ENCODE peak calls at places on chromosome 19, in six cellular contexts. One of them, this sample, is unnamed.

GRCh38 chr19:8397291-8397690 is 7.1 kb downstream of the RAB11B start:
- DNase-seq in pancreas: no peak
- DNase-seq in GM23338: no peak
- DNase-seq in colonic mucosa: no peak
- DNase-seq in epithelial cell of esophagus: peak; percentile 38
- DNase-seq in heart left ventricle: no peak
- DNase-seq in this sample: no peak

GRCh38 chr19:45607071-45608029 is 5.3 kb upstream of the GPR4 start:
- DNase-seq in GM23338: peak; percentile 96
- DNase-seq in pancreas: peak; percentile 73
- DNase-seq in heart left ventricle: peak; percentile 84
- DNase-seq in epithelial cell of esophagus: peak; percentile 61
- DNase-seq in colonic mucosa: peak; percentile 87
- DNase-seq in this sample: peak; percentile 80

GRCh38 chr19:22831211-22831610 is 880 bp upstream of the ZNF723 start:
- DNase-seq in heart left ventricle: no peak
- DNase-seq in pancreas: no peak
- DNase-seq in colonic mucosa: no peak
- DNase-seq in GM23338: no peak
- DNase-seq in epithelial cell of esophagus: no peak
- DNase-seq in this sample: no peak

GRCh38 chr19:48724796-48725753 is 5.5 kb upstream of the MAMSTR start:
- DNase-seq in heart left ventricle: peak; percentile 86
- DNase-seq in pancreas: no peak
- DNase-seq in epithelial cell of esophagus: peak; percentile 86
- DNase-seq in colonic mucosa: peak; percentile 66
- DNase-seq in GM23338: peak; percentile 92
- DNase-seq in this sample: peak; percentile 66

GRCh38 chr19:49469828-49470614 is 4.0 kb upstream of the FLT3LG start:
- DNase-seq in pancreas: no peak
- DNase-seq in colonic mucosa: no peak
- DNase-seq in heart left ventricle: no peak
- DNase-seq in GM23338: peak; percentile 53
- DNase-seq in epithelial cell of esophagus: peak; percentile 10
- DNase-seq in this sample: no peak

GRCh38 chr19:15323496-15324235 is 8.7 kb downstream of the BRD4 start:
- DNase-seq in GM23338: no peak
- DNase-seq in colonic mucosa: peak; percentile 64
- DNase-seq in epithelial cell of esophagus: peak; percentile 85
- DNase-seq in heart left ventricle: no peak
- DNase-seq in pancreas: peak; percentile 60
- DNase-seq in this sample: peak; percentile 74

GRCh38 chr19:21508198-21508597 is 2.8 kb downstream of the ZNF429 start:
- DNase-seq in heart left ventricle: no peak
- DNase-seq in GM23338: no peak
- DNase-seq in colonic mucosa: no peak
- DNase-seq in pancreas: no peak
- DNase-seq in epithelial cell of esophagus: no peak
- DNase-seq in this sample: no peak

GRCh38 chr19:49378501-49378900 is 9.5 kb upstream of the KASH5 start:
- DNase-seq in epithelial cell of esophagus: no peak
- DNase-seq in GM23338: no peak
- DNase-seq in pancreas: no peak
- DNase-seq in colonic mucosa: no peak
- DNase-seq in heart left ventricle: no peak
- DNase-seq in this sample: no peak

GRCh38 chr19:10752237-10752912 is 34.5 kb downstream of the DNM2 start:
- DNase-seq in colonic mucosa: no peak
- DNase-seq in GM23338: no peak
- DNase-seq in heart left ventricle: no peak
- DNase-seq in epithelial cell of esophagus: no peak
- DNase-seq in pancreas: no peak
- DNase-seq in this sample: no peak

GRCh38 chr19:58001895-58002369 is 688 bp downstream of the ZNF606 start:
- DNase-seq in GM23338: no peak
- DNase-seq in pancreas: no peak
- DNase-seq in colonic mucosa: peak; percentile 34
- DNase-seq in epithelial cell of esophagus: peak; percentile 29
- DNase-seq in heart left ventricle: no peak
- DNase-seq in this sample: peak; percentile 45

GRCh38 chr19:11480927-11481776 is at the start of gene ELAVL3:
- DNase-seq in heart left ventricle: no peak
- DNase-seq in GM23338: peak; percentile 76
- DNase-seq in epithelial cell of esophagus: no peak
- DNase-seq in pancreas: no peak
- DNase-seq in colonic mucosa: no peak
- DNase-seq in this sample: no peak

GRCh38 chr19:45767410-45767880 is 1.6 kb downstream of the SIX5 start:
- DNase-seq in epithelial cell of esophagus: peak; percentile 83
- DNase-seq in colonic mucosa: peak; percentile 75
- DNase-seq in heart left ventricle: peak; percentile 85
- DNase-seq in pancreas: peak; percentile 88
- DNase-seq in GM23338: peak; percentile 79
- DNase-seq in this sample: peak; percentile 93

GRCh38 chr19:54141356-54141755 is 3.8 kb downstream of the CNOT3 start:
- DNase-seq in epithelial cell of esophagus: no peak
- DNase-seq in heart left ventricle: no peak
- DNase-seq in colonic mucosa: no peak
- DNase-seq in pancreas: no peak
- DNase-seq in GM23338: no peak
- DNase-seq in this sample: no peak

GRCh38 chr19:45601115-45601514 is 897 bp downstream of the GPR4 start:
- DNase-seq in GM23338: no peak
- DNase-seq in pancreas: no peak
- DNase-seq in colonic mucosa: no peak
- DNase-seq in heart left ventricle: peak; percentile 57
- DNase-seq in epithelial cell of esophagus: no peak
- DNase-seq in this sample: no peak

GRCh38 chr19:43465468-43466120 is at the start of gene LYPD3:
- DNase-seq in epithelial cell of esophagus: peak; percentile 98
- DNase-seq in pancreas: no peak
- DNase-seq in heart left ventricle: no peak
- DNase-seq in GM23338: peak; percentile 82
- DNase-seq in colonic mucosa: peak; percentile 53
- DNase-seq in this sample: peak; percentile 43

GRCh38 chr19:19137556-19138109 is 645 bp downstream of the TMEM161A start:
- DNase-seq in GM23338: peak; percentile 37
- DNase-seq in pancreas: no peak
- DNase-seq in heart left ventricle: no peak
- DNase-seq in colonic mucosa: no peak
- DNase-seq in epithelial cell of esophagus: no peak
- DNase-seq in this sample: peak; percentile 39

GRCh38 chr19:53394522-53394973 is 401 bp upstream of the ZNF765 start:
- DNase-seq in GM23338: peak; percentile 84
- DNase-seq in pancreas: peak; percentile 25
- DNase-seq in heart left ventricle: peak; percentile 66
- DNase-seq in epithelial cell of esophagus: no peak
- DNase-seq in colonic mucosa: no peak
- DNase-seq in this sample: peak; percentile 60

GRCh38 chr19:5587661-5588060 is 19.9 kb upstream of the TINCR start:
- DNase-seq in epithelial cell of esophagus: no peak
- DNase-seq in colonic mucosa: no peak
- DNase-seq in pancreas: no peak
- DNase-seq in GM23338: no peak
- DNase-seq in heart left ventricle: no peak
- DNase-seq in this sample: no peak

GRCh38 chr19:5038631-5039271 is 69.8 kb downstream of the KDM4B start:
- DNase-seq in GM23338: peak; percentile 74
- DNase-seq in epithelial cell of esophagus: peak; percentile 41
- DNase-seq in colonic mucosa: no peak
- DNase-seq in pancreas: no peak
- DNase-seq in heart left ventricle: no peak
- DNase-seq in this sample: peak; percentile 34

GRCh38 chr19:42124386-42124901 is 7.8 kb downstream of the POU2F2 start:
- DNase-seq in colonic mucosa: no peak
- DNase-seq in pancreas: no peak
- DNase-seq in GM23338: no peak
- DNase-seq in epithelial cell of esophagus: no peak
- DNase-seq in heart left ventricle: no peak
- DNase-seq in this sample: no peak

GRCh38 chr19:7986321-7987083 is 18.9 kb downstream of the ELAVL1 start:
- DNase-seq in pancreas: no peak
- DNase-seq in epithelial cell of esophagus: peak; percentile 73
- DNase-seq in colonic mucosa: no peak
- DNase-seq in GM23338: no peak
- DNase-seq in heart left ventricle: no peak
- DNase-seq in this sample: peak; percentile 49

GRCh38 chr19:10533656-10534386 is 9.9 kb upstream of the ATG4D start:
- DNase-seq in heart left ventricle: no peak
- DNase-seq in pancreas: no peak
- DNase-seq in epithelial cell of esophagus: peak; percentile 94
- DNase-seq in GM23338: no peak
- DNase-seq in colonic mucosa: no peak
- DNase-seq in this sample: peak; percentile 73

GRCh38 chr19:7953576-7953975 is 10.1 kb upstream of the TIMM44 start:
- DNase-seq in colonic mucosa: no peak
- DNase-seq in GM23338: peak; percentile 55
- DNase-seq in pancreas: no peak
- DNase-seq in heart left ventricle: no peak
- DNase-seq in epithelial cell of esophagus: no peak
- DNase-seq in this sample: no peak

GRCh38 chr19:36136975-36137686 is 2.7 kb upstream of the CAPNS1 start:
- DNase-seq in colonic mucosa: peak; percentile 84
- DNase-seq in heart left ventricle: peak; percentile 71
- DNase-seq in pancreas: peak; percentile 78
- DNase-seq in epithelial cell of esophagus: peak; percentile 98
- DNase-seq in GM23338: no peak
- DNase-seq in this sample: no peak

GRCh38 chr19:58538257-58539168 is 5.4 kb upstream of the TRIM28 start:
- DNase-seq in heart left ventricle: peak; percentile 63
- DNase-seq in epithelial cell of esophagus: no peak
- DNase-seq in colonic mucosa: peak; percentile 61
- DNase-seq in GM23338: peak; percentile 97
- DNase-seq in pancreas: peak; percentile 14
- DNase-seq in this sample: peak; percentile 60

GRCh38 chr19:41753159-41753558 is 2.2 kb upstream of the CEACAM6 start:
- DNase-seq in colonic mucosa: peak; percentile 81
- DNase-seq in pancreas: peak; percentile 41
- DNase-seq in epithelial cell of esophagus: peak; percentile 60
- DNase-seq in heart left ventricle: peak; percentile 24
- DNase-seq in GM23338: peak; percentile 85
- DNase-seq in this sample: peak; percentile 40

GRCh38 chr19:49559928-49560327 is 20.4 kb downstream of the NOSIP start:
- DNase-seq in heart left ventricle: no peak
- DNase-seq in epithelial cell of esophagus: no peak
- DNase-seq in colonic mucosa: no peak
- DNase-seq in GM23338: peak; percentile 43
- DNase-seq in pancreas: no peak
- DNase-seq in this sample: no peak

GRCh38 chr19:7781157-7781556 is 18.1 kb downstream of the CLEC4M start:
- DNase-seq in GM23338: peak; percentile 42
- DNase-seq in pancreas: no peak
- DNase-seq in heart left ventricle: no peak
- DNase-seq in epithelial cell of esophagus: no peak
- DNase-seq in colonic mucosa: no peak
- DNase-seq in this sample: no peak

GRCh38 chr19:34712606-34713261 is 21.3 kb upstream of the ZNF181 start:
- DNase-seq in colonic mucosa: peak; percentile 69
- DNase-seq in epithelial cell of esophagus: peak; percentile 84
- DNase-seq in GM23338: peak; percentile 93
- DNase-seq in heart left ventricle: peak; percentile 56
- DNase-seq in pancreas: peak; percentile 50
- DNase-seq in this sample: peak; percentile 70

GRCh38 chr19:32750441-32751055 is 31.0 kb downstream of the TDRD12 start:
- DNase-seq in GM23338: peak; percentile 9
- DNase-seq in heart left ventricle: no peak
- DNase-seq in colonic mucosa: no peak
- DNase-seq in epithelial cell of esophagus: no peak
- DNase-seq in pancreas: no peak
- DNase-seq in this sample: peak; percentile 2
- H3K4me3 ChIP-seq in GM23338: no peak overlapping the region
- H3K4me3 ChIP-seq in heart left ventricle: no peak overlapping the region
- H3K4me3 ChIP-seq in colonic mucosa: no peak overlapping the region
- H3K4me3 ChIP-seq in epithelial cell of esophagus: no peak overlapping the region
- H3K4me3 ChIP-seq in pancreas: no peak overlapping the region
- H3K4me3 ChIP-seq in this sample: no peak overlapping the region

GRCh38 chr19:3433805-3434540 is 46.4 kb downstream of the SMIM24 start:
- DNase-seq in epithelial cell of esophagus: no peak
- DNase-seq in colonic mucosa: no peak
- DNase-seq in pancreas: no peak
- DNase-seq in GM23338: no peak
- DNase-seq in heart left ventricle: no peak
- DNase-seq in this sample: no peak
- H3K4me3 ChIP-seq in epithelial cell of esophagus: no peak overlapping the region
- H3K4me3 ChIP-seq in colonic mucosa: no peak overlapping the region
- H3K4me3 ChIP-seq in pancreas: no peak overlapping the region
- H3K4me3 ChIP-seq in GM23338: peak overlapping the region; percentile 90
- H3K4me3 ChIP-seq in heart left ventricle: no peak overlapping the region
- H3K4me3 ChIP-seq in this sample: no peak overlapping the region

DNA sequence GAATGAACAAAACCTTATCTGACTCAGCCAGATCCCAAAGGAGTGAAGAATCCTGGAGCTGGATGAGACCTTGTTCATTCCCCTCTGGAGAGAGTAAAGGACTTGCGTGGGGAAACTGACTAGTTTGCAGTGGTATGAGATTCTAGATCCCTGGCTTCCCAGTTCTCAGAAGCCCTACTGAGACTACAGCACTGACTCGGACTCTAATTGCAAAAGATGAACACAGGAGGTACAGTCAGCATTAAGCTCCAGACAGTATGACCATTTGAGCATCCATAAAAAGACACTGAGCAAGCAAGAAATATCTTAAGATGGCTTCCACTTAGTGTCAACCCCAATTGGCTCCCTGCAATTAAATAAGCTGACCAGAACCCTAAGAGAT is 6.8 kb downstream of the ZC3H4 start:
- DNase-seq in heart left ventricle: no peak
- DNase-seq in epithelial cell of esophagus: no peak
- DNase-seq in pancreas: no peak
- DNase-seq in colonic mucosa: no peak
- DNase-seq in GM23338: no peak
- DNase-seq in this sample: no peak
- H3K4me3 ChIP-seq in heart left ventricle: no peak overlapping the region
- H3K4me3 ChIP-seq in epithelial cell of esophagus: no peak overlapping the region
- H3K4me3 ChIP-seq in pancreas: no peak overlapping the region
- H3K4me3 ChIP-seq in colonic mucosa: no peak overlapping the region
- H3K4me3 ChIP-seq in GM23338: no peak overlapping the region
- H3K4me3 ChIP-seq in this sample: no peak overlapping the region

GRCh38 chr19:3990815-3991117 is 5.5 kb upstream of the EEF2 start:
- DNase-seq in colonic mucosa: no peak
- DNase-seq in pancreas: no peak
- DNase-seq in epithelial cell of esophagus: no peak
- DNase-seq in GM23338: no peak
- DNase-seq in heart left ventricle: no peak
- DNase-seq in this sample: no peak

GRCh38 chr19:3986260-3987041 is 1.2 kb upstream of the EEF2 start:
- DNase-seq in pancreas: peak; percentile 59
- DNase-seq in epithelial cell of esophagus: peak; percentile 85
- DNase-seq in colonic mucosa: peak; percentile 77
- DNase-seq in heart left ventricle: peak; percentile 67
- DNase-seq in GM23338: peak; percentile 91
- DNase-seq in this sample: peak; percentile 87

GRCh38 chr19:3984908-3985642 is at the start of gene EEF2:
- DNase-seq in colonic mucosa: peak; percentile 91
- DNase-seq in heart left ventricle: peak; percentile 93
- DNase-seq in GM23338: peak; percentile 94
- DNase-seq in pancreas: peak; percentile 82
- DNase-seq in epithelial cell of esophagus: peak; percentile 86
- DNase-seq in this sample: peak; percentile 94

GRCh38 chr19:3985643-3986259 is 488 bp upstream of the EEF2 start:
- DNase-seq in epithelial cell of esophagus: no peak
- DNase-seq in GM23338: no peak
- DNase-seq in heart left ventricle: no peak
- DNase-seq in pancreas: no peak
- DNase-seq in colonic mucosa: no peak
- DNase-seq in this sample: no peak

GRCh38 chr19:3987619-3988371 is 2.5 kb upstream of the EEF2 start:
- DNase-seq in epithelial cell of esophagus: peak; percentile 76
- DNase-seq in colonic mucosa: peak; percentile 89
- DNase-seq in GM23338: peak; percentile 84
- DNase-seq in heart left ventricle: peak; percentile 89
- DNase-seq in pancreas: peak; percentile 77
- DNase-seq in this sample: peak; percentile 91
- H3K4me3 ChIP-seq in epithelial cell of esophagus: peak overlapping the region; percentile 95
- H3K4me3 ChIP-seq in colonic mucosa: no peak overlapping the region
- H3K4me3 ChIP-seq in GM23338: peak overlapping the region; percentile 100
- H3K4me3 ChIP-seq in heart left ventricle: no peak overlapping the region
- H3K4me3 ChIP-seq in pancreas: no peak overlapping the region
- H3K4me3 ChIP-seq in this sample: no peak overlapping the region